ENCODE peak calls at places on chromosomes 13 and 19, in six cellular contexts. One of them, this sample, is unnamed.

GRCh38 chr19:28582344-28582743 is 630.6 kb downstream of the UQCRFS1 start:
- DNase-seq in naive thymus-derived CD8-positive, alpha-beta T cell: no peak
- DNase-seq in activated CD4-positive, alpha-beta T cell treated with anti-CD3 and anti-CD28 coated beads, Interleukin-2, amount 10 ng/mL, durations not matched to agents 7 days and 5 days: no peak
- DNase-seq in glutamatergic neuron: no peak
- DNase-seq in fibroblast of lung: no peak
- DNase-seq in activated naive CD4-positive, alpha-beta T cell: no peak
- DNase-seq in this sample: no peak

GRCh38 chr19:7506385-7507328 is 9.2 kb upstream of the ZNF358 start:
- DNase-seq in naive thymus-derived CD8-positive, alpha-beta T cell: peak
- DNase-seq in activated CD4-positive, alpha-beta T cell treated with anti-CD3 and anti-CD28 coated beads, Interleukin-2, amount 10 ng/mL, durations not matched to agents 7 days and 5 days: peak
- DNase-seq in glutamatergic neuron: peak
- DNase-seq in fibroblast of lung: peak
- DNase-seq in activated naive CD4-positive, alpha-beta T cell: no peak
- DNase-seq in this sample: no peak

GRCh38 chr19:11931051-11931450 is 6.1 kb downstream of the ZNF700 start:
- DNase-seq in naive thymus-derived CD8-positive, alpha-beta T cell: no peak
- DNase-seq in activated CD4-positive, alpha-beta T cell treated with anti-CD3 and anti-CD28 coated beads, Interleukin-2, amount 10 ng/mL, durations not matched to agents 7 days and 5 days: no peak
- DNase-seq in glutamatergic neuron: no peak
- DNase-seq in fibroblast of lung: peak
- DNase-seq in activated naive CD4-positive, alpha-beta T cell: no peak
- DNase-seq in this sample: no peak

GRCh38 chr13:44726214-44726613 is 150.1 kb upstream of the TSC22D1 start:
- DNase-seq in naive thymus-derived CD8-positive, alpha-beta T cell: no peak
- DNase-seq in activated CD4-positive, alpha-beta T cell treated with anti-CD3 and anti-CD28 coated beads, Interleukin-2, amount 10 ng/mL, durations not matched to agents 7 days and 5 days: no peak
- DNase-seq in glutamatergic neuron: no peak
- DNase-seq in fibroblast of lung: peak
- DNase-seq in activated naive CD4-positive, alpha-beta T cell: no peak
- DNase-seq in this sample: no peak

GRCh38 chr13:113860051-113860471 is 3.8 kb downstream of the GAS6 start:
- DNase-seq in naive thymus-derived CD8-positive, alpha-beta T cell: no peak
- DNase-seq in activated CD4-positive, alpha-beta T cell treated with anti-CD3 and anti-CD28 coated beads, Interleukin-2, amount 10 ng/mL, durations not matched to agents 7 days and 5 days: no peak
- DNase-seq in glutamatergic neuron: no peak
- DNase-seq in fibroblast of lung: no peak
- DNase-seq in activated naive CD4-positive, alpha-beta T cell: no peak
- DNase-seq in this sample: no peak

GRCh38 chr19:898663-899062 is 5.4 kb downstream of the RNU6-9 start:
- DNase-seq in naive thymus-derived CD8-positive, alpha-beta T cell: peak
- DNase-seq in activated CD4-positive, alpha-beta T cell treated with anti-CD3 and anti-CD28 coated beads, Interleukin-2, amount 10 ng/mL, durations not matched to agents 7 days and 5 days: peak
- DNase-seq in glutamatergic neuron: peak
- DNase-seq in fibroblast of lung: no peak
- DNase-seq in activated naive CD4-positive, alpha-beta T cell: peak
- DNase-seq in this sample: no peak

GRCh38 chr19:42280761-42281174 is 11.7 kb downstream of the CIC start:
- DNase-seq in naive thymus-derived CD8-positive, alpha-beta T cell: no peak
- DNase-seq in activated CD4-positive, alpha-beta T cell treated with anti-CD3 and anti-CD28 coated beads, Interleukin-2, amount 10 ng/mL, durations not matched to agents 7 days and 5 days: no peak
- DNase-seq in glutamatergic neuron: no peak
- DNase-seq in fibroblast of lung: no peak
- DNase-seq in activated naive CD4-positive, alpha-beta T cell: no peak
- DNase-seq in this sample: no peak

GRCh38 chr19:7856679-7857663 is 17.2 kb downstream of the PRR36 start:
- DNase-seq in naive thymus-derived CD8-positive, alpha-beta T cell: no peak
- DNase-seq in activated CD4-positive, alpha-beta T cell treated with anti-CD3 and anti-CD28 coated beads, Interleukin-2, amount 10 ng/mL, durations not matched to agents 7 days and 5 days: no peak
- DNase-seq in glutamatergic neuron: peak
- DNase-seq in fibroblast of lung: no peak
- DNase-seq in activated naive CD4-positive, alpha-beta T cell: no peak
- DNase-seq in this sample: no peak

GRCh38 chr13:71625694-71626093 is 241.3 kb downstream of the DACH1 start:
- DNase-seq in naive thymus-derived CD8-positive, alpha-beta T cell: no peak
- DNase-seq in activated CD4-positive, alpha-beta T cell treated with anti-CD3 and anti-CD28 coated beads, Interleukin-2, amount 10 ng/mL, durations not matched to agents 7 days and 5 days: no peak
- DNase-seq in glutamatergic neuron: no peak
- DNase-seq in fibroblast of lung: peak
- DNase-seq in activated naive CD4-positive, alpha-beta T cell: no peak
- DNase-seq in this sample: no peak

GRCh38 chr19:47109541-47110375 is 3.8 kb downstream of the ZC3H4 start:
- DNase-seq in naive thymus-derived CD8-positive, alpha-beta T cell: peak
- DNase-seq in activated CD4-positive, alpha-beta T cell treated with anti-CD3 and anti-CD28 coated beads, Interleukin-2, amount 10 ng/mL, durations not matched to agents 7 days and 5 days: peak
- DNase-seq in glutamatergic neuron: no peak
- DNase-seq in fibroblast of lung: peak
- DNase-seq in activated naive CD4-positive, alpha-beta T cell: no peak
- DNase-seq in this sample: peak

GRCh38 chr19:11338569-11339253 is 746 bp downstream of the RAB3D start:
- DNase-seq in naive thymus-derived CD8-positive, alpha-beta T cell: no peak
- DNase-seq in activated CD4-positive, alpha-beta T cell treated with anti-CD3 and anti-CD28 coated beads, Interleukin-2, amount 10 ng/mL, durations not matched to agents 7 days and 5 days: no peak
- DNase-seq in glutamatergic neuron: no peak
- DNase-seq in fibroblast of lung: no peak
- DNase-seq in activated naive CD4-positive, alpha-beta T cell: no peak
- DNase-seq in this sample: no peak

GRCh38 chr19:13269348-13269747 is 119.1 kb downstream of the IER2 start:
- DNase-seq in naive thymus-derived CD8-positive, alpha-beta T cell: no peak
- DNase-seq in activated CD4-positive, alpha-beta T cell treated with anti-CD3 and anti-CD28 coated beads, Interleukin-2, amount 10 ng/mL, durations not matched to agents 7 days and 5 days: no peak
- DNase-seq in glutamatergic neuron: no peak
- DNase-seq in fibroblast of lung: no peak
- DNase-seq in activated naive CD4-positive, alpha-beta T cell: no peak
- DNase-seq in this sample: no peak

GRCh38 chr19:32018014-32018413 is 327.4 kb upstream of the ZNF507 start:
- DNase-seq in naive thymus-derived CD8-positive, alpha-beta T cell: no peak
- DNase-seq in activated CD4-positive, alpha-beta T cell treated with anti-CD3 and anti-CD28 coated beads, Interleukin-2, amount 10 ng/mL, durations not matched to agents 7 days and 5 days: no peak
- DNase-seq in glutamatergic neuron: no peak
- DNase-seq in fibroblast of lung: peak
- DNase-seq in activated naive CD4-positive, alpha-beta T cell: no peak
- DNase-seq in this sample: no peak

GRCh38 chr19:10007811-10008211 is 2.5 kb downstream of the COL5A3 start:
- DNase-seq in naive thymus-derived CD8-positive, alpha-beta T cell: no peak
- DNase-seq in activated CD4-positive, alpha-beta T cell treated with anti-CD3 and anti-CD28 coated beads, Interleukin-2, amount 10 ng/mL, durations not matched to agents 7 days and 5 days: no peak
- DNase-seq in glutamatergic neuron: no peak
- DNase-seq in fibroblast of lung: peak
- DNase-seq in activated naive CD4-positive, alpha-beta T cell: no peak
- DNase-seq in this sample: no peak

GRCh38 chr19:45814851-45815481 is at the start of gene RSPH6A:
- DNase-seq in naive thymus-derived CD8-positive, alpha-beta T cell: no peak
- DNase-seq in activated CD4-positive, alpha-beta T cell treated with anti-CD3 and anti-CD28 coated beads, Interleukin-2, amount 10 ng/mL, durations not matched to agents 7 days and 5 days: no peak
- DNase-seq in glutamatergic neuron: peak
- DNase-seq in fibroblast of lung: no peak
- DNase-seq in activated naive CD4-positive, alpha-beta T cell: no peak
- DNase-seq in this sample: no peak

GRCh38 chr13:100330662-100331061 is 241.8 kb downstream of the PCCA start:
- DNase-seq in naive thymus-derived CD8-positive, alpha-beta T cell: no peak
- DNase-seq in activated CD4-positive, alpha-beta T cell treated with anti-CD3 and anti-CD28 coated beads, Interleukin-2, amount 10 ng/mL, durations not matched to agents 7 days and 5 days: no peak
- DNase-seq in glutamatergic neuron: no peak
- DNase-seq in fibroblast of lung: peak
- DNase-seq in activated naive CD4-positive, alpha-beta T cell: no peak
- DNase-seq in this sample: no peak

GRCh38 chr19:45468159-45468651 is 409 bp downstream of the FOSB start:
- DNase-seq in naive thymus-derived CD8-positive, alpha-beta T cell: no peak
- DNase-seq in activated CD4-positive, alpha-beta T cell treated with anti-CD3 and anti-CD28 coated beads, Interleukin-2, amount 10 ng/mL, durations not matched to agents 7 days and 5 days: peak
- DNase-seq in glutamatergic neuron: no peak
- DNase-seq in fibroblast of lung: no peak
- DNase-seq in activated naive CD4-positive, alpha-beta T cell: peak
- DNase-seq in this sample: peak

GRCh38 chr19:1991018-1991390 is 24.5 kb downstream of the BTBD2 start:
- DNase-seq in naive thymus-derived CD8-positive, alpha-beta T cell: no peak
- DNase-seq in activated CD4-positive, alpha-beta T cell treated with anti-CD3 and anti-CD28 coated beads, Interleukin-2, amount 10 ng/mL, durations not matched to agents 7 days and 5 days: no peak
- DNase-seq in glutamatergic neuron: no peak
- DNase-seq in fibroblast of lung: no peak
- DNase-seq in activated naive CD4-positive, alpha-beta T cell: no peak
- DNase-seq in this sample: no peak

GRCh38 chr13:34302596-34302995 is 484.6 kb downstream of the RFC3 start:
- DNase-seq in naive thymus-derived CD8-positive, alpha-beta T cell: no peak
- DNase-seq in activated CD4-positive, alpha-beta T cell treated with anti-CD3 and anti-CD28 coated beads, Interleukin-2, amount 10 ng/mL, durations not matched to agents 7 days and 5 days: no peak
- DNase-seq in glutamatergic neuron: no peak
- DNase-seq in fibroblast of lung: no peak
- DNase-seq in activated naive CD4-positive, alpha-beta T cell: no peak
- DNase-seq in this sample: no peak

GRCh38 chr13:44422755-44423643 is 49.4 kb downstream of the SERP2 start:
- DNase-seq in naive thymus-derived CD8-positive, alpha-beta T cell: no peak
- DNase-seq in activated CD4-positive, alpha-beta T cell treated with anti-CD3 and anti-CD28 coated beads, Interleukin-2, amount 10 ng/mL, durations not matched to agents 7 days and 5 days: no peak
- DNase-seq in glutamatergic neuron: no peak
- DNase-seq in fibroblast of lung: no peak
- DNase-seq in activated naive CD4-positive, alpha-beta T cell: no peak
- DNase-seq in this sample: peak

GRCh38 chr13:112711528-112712265 is 21.9 kb downstream of the ATP11A start:
- DNase-seq in naive thymus-derived CD8-positive, alpha-beta T cell: no peak
- DNase-seq in activated CD4-positive, alpha-beta T cell treated with anti-CD3 and anti-CD28 coated beads, Interleukin-2, amount 10 ng/mL, durations not matched to agents 7 days and 5 days: no peak
- DNase-seq in glutamatergic neuron: peak
- DNase-seq in fibroblast of lung: peak
- DNase-seq in activated naive CD4-positive, alpha-beta T cell: no peak
- DNase-seq in this sample: no peak

GRCh38 chr19:6038634-6039405 is 60.9 kb upstream of the RANBP3 start:
- DNase-seq in naive thymus-derived CD8-positive, alpha-beta T cell: no peak
- DNase-seq in activated CD4-positive, alpha-beta T cell treated with anti-CD3 and anti-CD28 coated beads, Interleukin-2, amount 10 ng/mL, durations not matched to agents 7 days and 5 days: no peak
- DNase-seq in glutamatergic neuron: no peak
- DNase-seq in fibroblast of lung: peak
- DNase-seq in activated naive CD4-positive, alpha-beta T cell: no peak
- DNase-seq in this sample: no peak

GRCh38 chr19:43699506-43700367 is 16.1 kb upstream of the IRGC start:
- DNase-seq in naive thymus-derived CD8-positive, alpha-beta T cell: no peak
- DNase-seq in activated CD4-positive, alpha-beta T cell treated with anti-CD3 and anti-CD28 coated beads, Interleukin-2, amount 10 ng/mL, durations not matched to agents 7 days and 5 days: no peak
- DNase-seq in glutamatergic neuron: peak
- DNase-seq in fibroblast of lung: peak
- DNase-seq in activated naive CD4-positive, alpha-beta T cell: no peak
- DNase-seq in this sample: no peak

GRCh38 chr13:40230833-40231266 is 435.6 kb downstream of the FOXO1 start:
- DNase-seq in naive thymus-derived CD8-positive, alpha-beta T cell: no peak
- DNase-seq in activated CD4-positive, alpha-beta T cell treated with anti-CD3 and anti-CD28 coated beads, Interleukin-2, amount 10 ng/mL, durations not matched to agents 7 days and 5 days: no peak
- DNase-seq in glutamatergic neuron: no peak
- DNase-seq in fibroblast of lung: peak
- DNase-seq in activated naive CD4-positive, alpha-beta T cell: no peak
- DNase-seq in this sample: no peak